ENCODE peak calls at places on chromosomes 11 and 22, in seven cellular contexts. U is fibroblast of pulmonary artery, F is AG04450, A is spleen, R is activated T-cell treated with anti-CD3 and anti-CD28 coated beads for 24 hours, B is CD14-positive monocyte, Y is mucosa of gallbladder. Q is an unnamed sample.

GRCh38 chr11:103281301-103281700 is 172.1 kb downstream of the DYNC2H1 start:
- DNase-seq in U (no peak), F (no peak), A (no peak), R (no peak), B (no peak), Y (no peak), Q (no peak)

GRCh38 chr11:36499325-36499724 is 10.7 kb downstream of the TRAF6 start:
- DNase-seq in U (no peak), F (no peak), A (no peak), R (no peak), B (no peak), Y (no peak), Q (no peak)

GRCh38 chr11:65036931-65037330 is 4.1 kb upstream of the SAC3D1 start:
- DNase-seq in U (no peak), F (no peak), A (no peak), R (no peak), B (no peak), Y (peak), Q (no peak)

GRCh38 chr11:104968856-104969776 is 742 bp upstream of the CASP4 start:
- DNase-seq in U (peak), F (no peak), A (peak), R (no peak), B (no peak), Y (no peak), Q (no peak)

GRCh38 chr11:95577716-95578460 is 211.7 kb downstream of the FAM76B start:
- DNase-seq in U (peak), F (no peak), A (no peak), R (no peak), B (no peak), Y (no peak), Q (no peak)

GRCh38 chr22:10727393-10727792 is 4800.6 kb upstream of the OR11H1 start:
- DNase-seq in U (no peak), F (no peak), A (no peak), R (no peak), B (no peak), Y (no peak), Q (no peak)

GRCh38 chr11:73333626-73334199 is 25.6 kb downstream of the ARHGEF17 start:
- DNase-seq in U (no peak), F (no peak), A (no peak), R (no peak), B (no peak), Y (no peak), Q (no peak)

GRCh38 chr22:33006220-33006954 is 51.8 kb downstream of the SYN3 start:
- DNase-seq in U (no peak), F (no peak), A (peak), R (no peak), B (no peak), Y (no peak), Q (no peak)